ENCODE peak calls at places on chromosomes 6 and 20, in eight cellular contexts. O, P, V, F, C, B, I and D are unnamed samples.

GRCh38 chr6:142302427-142303190 is 802 bp downstream of the ADGRG6 start:
- DNase-seq in C (peak; percentile 90), O (peak; percentile 17), I (no peak), P (no peak), F (no peak), V (peak; percentile 53), B (no peak), D (peak; percentile 45)

GRCh38 chr6:169362501-169363121 is 109.0 kb upstream of the THBS2 start:
- DNase-seq in O (no peak), V (no peak), F (no peak), C (no peak), B (no peak), I (no peak), P (no peak), D (no peak)

GRCh38 chr6:156865019-156865629 is 87.9 kb downstream of the ARID1B start:
- DNase-seq in F (no peak), P (no peak), O (no peak), I (no peak), C (no peak), V (no peak), B (no peak), D (no peak)

GRCh38 chr6:158095031-158095430 is 73.0 kb downstream of the SERAC1 start:
- DNase-seq in V (no peak), B (no peak), P (no peak), C (no peak), F (no peak), I (no peak), O (no peak), D (no peak)

GRCh38 chr6:74645108-74645849 is 560.6 kb downstream of the COL12A1 start:
- DNase-seq in C (no peak), V (no peak), B (no peak), P (no peak), F (no peak), I (no peak), O (no peak), D (peak; percentile 20)

GRCh38 chr6:138662474-138662873 is 111.1 kb upstream of the CCDC28A start:
- DNase-seq in P (no peak), F (no peak), V (no peak), C (peak; percentile 87), O (no peak), B (no peak), I (no peak), D (no peak)

GRCh38 chr20:9072741-9073310 is 3.9 kb downstream of the PLCB4 start:
- DNase-seq in B (no peak), C (no peak), V (no peak), O (peak; percentile 27), I (no peak), P (no peak), F (no peak), D (peak; percentile 57)

GRCh38 chr6:169725270-169726048 is 1.2 kb upstream of the PHF10 start:
- DNase-seq in P (peak; percentile 92), I (no peak), C (peak; percentile 55), B (peak; percentile 65), O (peak; percentile 82), F (peak; percentile 57), V (no peak), D (peak; percentile 65)

GRCh38 chr6:130313206-130313605 is 52.6 kb upstream of the TMEM200A start:
- DNase-seq in I (no peak), V (peak; percentile 38), P (peak; percentile 18), O (no peak), C (no peak), B (no peak), F (no peak), D (peak; percentile 75)

GRCh38 chr20:33373735-33374605 is 27.3 kb downstream of the CDK5RAP1 start:
- DNase-seq in O (peak; percentile 71), F (no peak), C (peak; percentile 99), B (no peak), I (no peak), P (no peak), V (no peak), D (no peak)

GRCh38 chr6:168035098-168035660 is 37.7 kb downstream of the KIF25 start:
- DNase-seq in P (peak; percentile 91), V (no peak), C (peak; percentile 48), O (peak; percentile 84), B (peak; percentile 90), I (no peak), F (no peak), D (peak; percentile 94)

GRCh38 chr6:2966347-2966746 is 5.0 kb downstream of the SERPINB6 start:
- DNase-seq in C (no peak), B (no peak), O (no peak), F (no peak), V (no peak), I (no peak), P (no peak), D (no peak)

GRCh38 chr20:32707691-32708581 is 34.2 kb upstream of the C20orf203 start:
- DNase-seq in F (no peak), I (no peak), O (no peak), V (no peak), B (no peak), C (no peak), P (no peak), D (no peak)

GRCh38 chr6:132504757-132505156 is 8.2 kb downstream of the STX7 start:
- DNase-seq in B (no peak), C (no peak), P (no peak), I (no peak), F (no peak), V (no peak), O (no peak), D (no peak)

GRCh38 chr20:63738687-63739128 is 868 bp upstream of the SLC2A4RG start:
- DNase-seq in F (peak; percentile 32), B (peak; percentile 78), I (peak; percentile 74), P (peak; percentile 90), V (no peak), C (no peak), O (peak; percentile 81), D (peak; percentile 82)

GRCh38 chr6:106046116-106046853 is 39.9 kb upstream of the PRDM1 start:
- DNase-seq in B (no peak), C (no peak), F (no peak), V (no peak), P (no peak), I (no peak), O (peak; percentile 77), D (no peak)

DNA sequence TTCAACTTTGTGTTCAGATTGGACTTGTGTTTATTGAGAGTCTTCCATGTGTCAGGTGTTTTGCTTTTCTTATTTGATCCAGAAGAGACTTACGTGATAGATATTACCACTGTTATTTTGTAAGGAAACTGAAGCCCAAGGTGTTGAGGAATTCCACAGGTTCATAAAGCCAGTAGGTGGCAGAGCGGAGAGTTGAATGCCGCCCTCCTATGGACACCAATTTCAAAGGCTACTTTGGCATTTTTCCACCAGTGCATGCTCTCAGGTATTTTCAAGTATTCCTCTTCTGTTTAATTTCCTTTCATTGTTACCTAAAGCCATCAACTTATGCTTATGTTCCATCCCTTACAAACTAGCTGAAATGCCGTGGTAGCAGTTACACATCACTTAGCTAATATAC is 14.0 kb upstream of the COL10A1 start:
- DNase-seq in B (no peak), V (peak; percentile 15), O (peak; percentile 16), I (no peak), C (peak; percentile 45), F (no peak), P (peak; percentile 16), D (peak; percentile 69)
- TF ChIP-seq CTCF in B (no peak), V (peak; percentile 56), O (peak; percentile 13), I (no peak), C (peak; percentile 60), F (peak; percentile 47), P (peak; percentile 32), D (peak; percentile 61)

GRCh38 chr20:31605902-31606677 is 1.0 kb downstream of the ID1 start:
- DNase-seq in B (peak; percentile 52), F (no peak), V (no peak), O (peak; percentile 59), I (no peak), P (peak; percentile 69), C (peak; percentile 19), D (peak; percentile 65)

GRCh38 chr20:31606678-31606927 is 1.5 kb downstream of the ID1 start:
- DNase-seq in V (no peak), F (no peak), P (no peak), B (no peak), I (no peak), C (no peak), O (no peak), D (peak; percentile 88)

GRCh38 chr20:31607640-31608255 is 2.7 kb downstream of the ID1 start:
- DNase-seq in V (peak; percentile 43), P (no peak), C (peak; percentile 24), F (no peak), B (no peak), O (no peak), I (no peak), D (no peak)

GRCh38 chr20:31606928-31607639 is 2.0 kb downstream of the ID1 start:
- DNase-seq in O (peak; percentile 90), V (peak; percentile 93), F (no peak), I (no peak), C (peak; percentile 59), B (peak; percentile 69), P (peak; percentile 37), D (peak; percentile 67)

DNA sequence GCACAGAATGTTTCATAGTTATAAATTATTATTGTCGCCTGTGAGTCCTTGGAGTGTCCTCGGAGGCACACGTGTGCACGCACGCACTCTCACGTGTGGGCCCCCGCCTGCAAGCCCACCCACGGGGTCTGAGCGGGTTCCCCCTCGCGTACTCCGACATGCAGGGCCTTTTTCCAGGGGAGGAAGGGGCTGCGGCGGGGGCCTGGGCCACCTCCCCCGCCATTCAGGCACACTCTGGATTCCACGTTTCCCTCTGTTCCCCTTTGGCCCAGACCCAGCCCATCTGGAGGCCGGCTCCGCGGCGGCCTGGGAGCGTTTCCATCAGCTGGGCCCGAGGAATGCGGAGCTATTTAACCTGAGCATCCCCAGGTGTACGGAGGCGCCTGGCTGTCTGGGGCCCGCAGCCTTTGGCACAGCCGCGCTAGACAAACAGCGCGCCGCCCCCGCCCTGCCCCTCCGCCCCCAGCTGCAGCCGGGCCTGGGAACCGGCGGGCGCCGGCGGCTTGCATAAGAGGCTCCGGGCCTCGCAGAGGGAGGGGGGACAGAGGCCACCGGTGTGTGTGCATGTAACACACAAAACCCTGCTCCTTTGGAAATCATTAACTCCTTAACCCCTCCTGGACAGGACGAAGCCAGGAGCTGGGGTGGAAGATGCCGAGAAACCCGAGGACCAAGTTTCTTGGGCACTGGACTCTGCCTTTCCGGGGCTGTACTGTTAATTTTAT is 3.3 kb downstream of the ID1 start:
- DNase-seq in I (no peak), V (peak; percentile 91), O (peak; percentile 100), C (peak; percentile 94), F (no peak), P (peak; percentile 93), B (peak; percentile 81), D (peak; percentile 100)
- TF ChIP-seq EZH2phosphoT487 in I (no peak), V (no peak), O (no peak), C (peak; percentile 45), F (no peak), P (peak; percentile 37), B (no peak), D (no peak)

GRCh38 chr6:113170454-113170853 is 686.7 kb upstream of the MARCKS start:
- DNase-seq in I (no peak), O (no peak), V (no peak), P (no peak), C (no peak), B (no peak), F (no peak), D (no peak)
- H3K4me1 ChIP-seq in I (no peaks in the 10 kb centered on the region), O (no peaks in the 10 kb centered on the region), V (no peaks in the 10 kb centered on the region), P (no peaks in the 10 kb centered on the region), C (peaks cover 4% of the 10 kb centered on the region), B (peaks cover 5% of the 10 kb centered on the region), F (no peaks in the 10 kb centered on the region), D (no peaks in the 10 kb centered on the region)

DNA sequence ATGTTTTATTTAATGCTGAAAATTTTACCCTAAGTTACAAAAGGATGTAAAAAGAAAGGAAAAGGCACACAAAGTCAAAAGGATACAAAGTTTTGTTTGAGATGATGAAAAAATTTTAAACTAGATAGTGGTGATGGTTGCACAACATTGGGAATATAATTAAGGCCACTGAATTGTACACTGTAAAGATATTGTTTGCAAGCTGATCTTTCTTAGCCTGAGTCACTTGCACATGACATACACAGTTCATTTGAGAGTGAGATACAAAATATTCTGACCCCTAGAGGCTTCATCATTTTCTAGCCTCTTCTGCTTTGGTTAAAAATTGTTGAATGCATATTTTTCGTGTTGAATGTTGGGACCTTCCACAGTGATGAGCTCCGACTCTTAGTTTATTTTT is 462.6 kb downstream of the HDGFL1 start:
- DNase-seq in P (no peak), V (no peak), F (no peak), C (peak; percentile 16), B (no peak), I (no peak), O (no peak), D (no peak)
- TF ChIP-seq CTCF in P (no peak), V (no peak), F (no peak), C (peak; percentile 28), B (no peak), I (no peak), O (no peak), D (no peak)